ENCODE peak calls at places on chromosomes 4 and X, in four cellular contexts. One of them, this sample, is unnamed.

GRCh38 chr4:150280081-150280950 is 202.1 kb downstream of the DCLK2 start:
- DNase-seq in HepG2: no peak
- DNase-seq in HCT116: no peak
- DNase-seq in K562: no peak
- DNase-seq in this sample: no peak

GRCh38 chr4:137532869-137533236 is 559 bp upstream of the PCDH18 start:
- DNase-seq in K562: no peak
- DNase-seq in HCT116: no peak
- DNase-seq in HepG2: no peak
- DNase-seq in this sample: no peak

GRCh38 chrX:154096140-154097002 is 1.1 kb downstream of the MECP2 start:
- DNase-seq in K562: peak
- DNase-seq in HepG2: peak
- DNase-seq in HCT116: no peak
- DNase-seq in this sample: no peak

GRCh38 chr4:118756429-118756828 is 71.2 kb downstream of the METTL14 start:
- DNase-seq in K562: no peak
- DNase-seq in HepG2: peak
- DNase-seq in HCT116: no peak
- DNase-seq in this sample: no peak

GRCh38 chr4:168797176-168797575 is 212.9 kb downstream of the CBR4 start:
- DNase-seq in HepG2: peak
- DNase-seq in K562: no peak
- DNase-seq in HCT116: no peak
- DNase-seq in this sample: no peak

GRCh38 chr4:13701937-13702446 is 74.5 kb upstream of the BOD1L1 start:
- DNase-seq in HCT116: peak
- DNase-seq in HepG2: peak
- DNase-seq in K562: no peak
- DNase-seq in this sample: peak

GRCh38 chrX:118345045-118345400 is 883 bp upstream of the WDR44 start:
- DNase-seq in K562: no peak
- DNase-seq in HepG2: no peak
- DNase-seq in HCT116: no peak
- DNase-seq in this sample: no peak

GRCh38 chrX:45850775-45851433 is 650.2 kb upstream of the DIPK2B start:
- DNase-seq in HCT116: no peak
- DNase-seq in K562: no peak
- DNase-seq in HepG2: peak
- DNase-seq in this sample: no peak

GRCh38 chrX:48854898-48855297 is 19.5 kb upstream of the PCSK1N start:
- DNase-seq in HCT116: peak
- DNase-seq in HepG2: peak
- DNase-seq in K562: no peak
- DNase-seq in this sample: peak

GRCh38 chrX:136491832-136492231 is 4.1 kb downstream of the BRS3 start:
- DNase-seq in K562: no peak
- DNase-seq in HepG2: no peak
- DNase-seq in HCT116: no peak
- DNase-seq in this sample: no peak

GRCh38 chr4:135838889-135839288 is 1637.3 kb upstream of the PABPC4L start:
- DNase-seq in HepG2: no peak
- DNase-seq in HCT116: peak
- DNase-seq in K562: no peak
- DNase-seq in this sample: no peak
- TF ChIP-seq JUND in HepG2: no peak
- TF ChIP-seq JUND in HCT116: no peak
- TF ChIP-seq JUND in K562: no peak
- TF ChIP-seq JUND in this sample: no peak

GRCh38 chr4:1793940-1794808 is 1.1 kb downstream of the FGFR3 start:
- DNase-seq in HepG2: no peak
- DNase-seq in HCT116: no peak
- DNase-seq in K562: no peak
- DNase-seq in this sample: peak

GRCh38 chr4:1792158-1792831 is 798 bp upstream of the FGFR3 start:
- DNase-seq in HepG2: no peak
- DNase-seq in HCT116: no peak
- DNase-seq in K562: no peak
- DNase-seq in this sample: no peak

GRCh38 chr4:1794809-1795303 is 1.8 kb downstream of the FGFR3 start:
- DNase-seq in HepG2: no peak
- DNase-seq in HCT116: no peak
- DNase-seq in K562: peak
- DNase-seq in this sample: no peak

GRCh38 chr4:1792832-1793495 is at the start of gene FGFR3:
- DNase-seq in HepG2: peak
- DNase-seq in HCT116: no peak
- DNase-seq in K562: peak
- DNase-seq in this sample: peak

GRCh38 chr4:1793496-1793840 is 375 bp downstream of the FGFR3 start:
- DNase-seq in K562: no peak
- DNase-seq in HCT116: no peak
- DNase-seq in HepG2: no peak
- DNase-seq in this sample: peak
- TF ChIP-seq JUND in K562: no peak
- TF ChIP-seq JUND in HCT116: no peak
- TF ChIP-seq JUND in HepG2: no peak
- TF ChIP-seq JUND in this sample: no peak

GRCh38 chr4:71941001-71941400 is 90.8 kb upstream of the NPFFR2 start:
- DNase-seq in HCT116: peak
- DNase-seq in HepG2: peak
- DNase-seq in K562: peak
- DNase-seq in this sample: peak
- TF ChIP-seq JUND in HCT116: no peak
- TF ChIP-seq JUND in HepG2: no peak
- TF ChIP-seq JUND in K562: no peak
- TF ChIP-seq JUND in this sample: no peak

GRCh38 chr4:33649015-33649414 is 2595.3 kb downstream of the ARAP2 start:
- DNase-seq in K562: no peak
- DNase-seq in HepG2: no peak
- DNase-seq in HCT116: peak
- DNase-seq in this sample: peak
- TF ChIP-seq JUND in K562: no peak
- TF ChIP-seq JUND in HepG2: no peak
- TF ChIP-seq JUND in HCT116: no peak
- TF ChIP-seq JUND in this sample: no peak

GRCh38 chr4:74523076-74523475 is 78.1 kb downstream of the AREG start:
- DNase-seq in HepG2: no peak
- DNase-seq in HCT116: no peak
- DNase-seq in K562: no peak
- DNase-seq in this sample: no peak

GRCh38 chr4:74522251-74522991 is 77.5 kb downstream of the AREG start:
- DNase-seq in HepG2: no peak
- DNase-seq in HCT116: no peak
- DNase-seq in K562: no peak
- DNase-seq in this sample: no peak

GRCh38 chr4:74516321-74516720 is 71.4 kb downstream of the AREG start:
- DNase-seq in HepG2: no peak
- DNase-seq in HCT116: no peak
- DNase-seq in K562: no peak
- DNase-seq in this sample: no peak

DNA sequence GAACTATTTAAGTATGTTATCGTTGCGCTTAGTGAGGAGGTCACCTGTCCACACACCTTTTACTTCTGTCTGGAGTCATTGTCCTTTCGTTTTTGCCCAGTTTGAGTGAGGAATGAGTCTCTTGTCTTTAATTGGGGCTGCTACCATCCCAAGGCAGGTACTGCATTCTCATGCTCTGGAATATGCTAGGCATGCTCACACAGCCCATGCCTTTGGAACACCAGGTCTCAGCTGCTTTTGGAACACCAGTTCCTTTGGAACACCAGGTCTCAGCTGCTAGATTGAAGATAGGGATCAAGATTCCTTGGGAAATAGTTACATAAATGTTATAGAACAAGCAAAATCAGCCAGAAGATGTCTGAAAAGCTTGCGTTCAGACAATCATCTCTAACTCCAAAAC is 73.1 kb downstream of the AREG start:
- DNase-seq in HCT116: no peak
- DNase-seq in HepG2: no peak
- DNase-seq in K562: no peak
- DNase-seq in this sample: no peak
- TF ChIP-seq JUND in HCT116: no peak
- TF ChIP-seq JUND in HepG2: no peak
- TF ChIP-seq JUND in K562: no peak
- TF ChIP-seq JUND in this sample: no peak

GRCh38 chrX:39859991-39860861 is 237.5 kb downstream of the BCOR start:
- DNase-seq in HCT116: peak
- DNase-seq in K562: peak
- DNase-seq in HepG2: no peak
- DNase-seq in this sample: no peak
- TF ChIP-seq JUND in HCT116: peak
- TF ChIP-seq JUND in K562: peak
- TF ChIP-seq JUND in HepG2: no peak
- TF ChIP-seq JUND in this sample: no peak

This sample was measured in T47D.